ENCODE peak calls at places on chromosomes 1 and 21, in ten cellular contexts. J is transverse colon; A is activated CD4-positive, alpha-beta T cell treated with anti-CD3 and anti-CD28 coated beads, Interleukin-2, amount 50 U/mL, for 1 hour; H is KG1; F is GM06990; O is hypothalamus; M is ACHN; L is stimulated activated effector memory CD8-positive, alpha-beta T cell treated with anti-CD3 and anti-CD28 coated beads, Interleukin-12 subunit alpha, Interleukin-12 subunit beta, amount 100 ng/mL, for 72 hours; X is naive thymus-derived CD4-positive, alpha-beta T cell; T is A172. S is an unnamed sample.

GRCh38 chr1:3652538-3653285 is 396 bp downstream of the TP73 start:
- DNase-seq in J (no peak), A (no peak), H (no peak), F (peak; percentile 58), O (no peak), M (no peak), L (no peak), X (no peak), T (no peak), S (no peak)

GRCh38 chr1:206460846-206461426 is 9.3 kb upstream of the IKBKE start:
- DNase-seq in J (no peak), A (no peak), H (no peak), F (no peak), O (no peak), M (no peak), L (no peak), X (no peak), T (no peak), S (no peak)

GRCh38 chr1:154819628-154820590 is 50.2 kb downstream of the KCNN3 start:
- DNase-seq in J (no peak), A (no peak), H (no peak), F (peak; percentile 35), O (no peak), M (peak; percentile 23), L (no peak), X (no peak), T (peak; percentile 25), S (peak; percentile 26)

GRCh38 chr1:200131551-200132125 is 104.1 kb downstream of the NR5A2 start:
- DNase-seq in J (no peak), A (no peak), H (no peak), F (no peak), O (no peak), M (no peak), L (no peak), X (no peak), T (peak; percentile 71), S (no peak)

GRCh38 chr1:165907256-165907857 is 79.9 kb downstream of the UCK2 start:
- DNase-seq in J (no peak), A (no peak), H (no peak), F (no peak), O (no peak), M (no peak), L (no peak), X (no peak), T (peak; percentile 49), S (no peak)

GRCh38 chr1:57599233-57599994 is 175.6 kb upstream of the DAB1 start:
- DNase-seq in J (no peak), A (no peak), H (no peak), F (no peak), O (no peak), M (no peak), L (no peak), X (no peak), T (no peak), S (no peak)

GRCh38 chr1:214660900-214661299 is 57.9 kb downstream of the CENPF start:
- DNase-seq in J (peak; percentile 9), A (peak; percentile 4), H (no peak), F (no peak), O (peak; percentile 40), M (peak; percentile 42), L (no peak), X (peak; percentile 7), T (no peak), S (no peak)

GRCh38 chr1:164853146-164853545 is 294.2 kb downstream of the PBX1 start:
- DNase-seq in J (no peak), A (no peak), H (no peak), F (no peak), O (no peak), M (no peak), L (no peak), X (no peak), T (no peak), S (no peak)

GRCh38 chr1:77739235-77739634 is 20.4 kb downstream of the USP33 start:
- DNase-seq in J (no peak), A (no peak), H (no peak), F (no peak), O (no peak), M (no peak), L (no peak), X (no peak), T (no peak), S (no peak)

GRCh38 chr1:226602186-226603029 is 53.8 kb downstream of the STUM start:
- DNase-seq in J (peak; percentile 26), A (no peak), H (no peak), F (no peak), O (no peak), M (no peak), L (no peak), X (no peak), T (no peak), S (no peak)

GRCh38 chr1:12132078-12132477 is 34.7 kb upstream of the TNFRSF1B start:
- DNase-seq in J (no peak), A (no peak), H (no peak), F (no peak), O (no peak), M (no peak), L (no peak), X (no peak), T (peak; percentile 34), S (no peak)

GRCh38 chr1:205442051-205442721 is 13.7 kb downstream of the BLACAT1 start:
- DNase-seq in J (no peak), A (no peak), H (no peak), F (no peak), O (no peak), M (peak; percentile 85), L (no peak), X (no peak), T (no peak), S (no peak)

GRCh38 chr1:39671793-39672550 is at the start of gene NT5C1A:
- DNase-seq in J (peak; percentile 15), A (peak; percentile 25), H (no peak), F (peak; percentile 57), O (peak; percentile 19), M (no peak), L (no peak), X (no peak), T (no peak), S (no peak)

GRCh38 chr1:245698860-245699259 is 544.1 kb downstream of the KIF26B start:
- DNase-seq in J (no peak), A (no peak), H (no peak), F (no peak), O (no peak), M (no peak), L (no peak), X (no peak), T (no peak), S (no peak)

GRCh38 chr1:41366428-41367101 is 5.3 kb downstream of the FOXO6 start:
- DNase-seq in J (no peak), A (peak; percentile 43), H (no peak), F (no peak), O (peak; percentile 19), M (no peak), L (no peak), X (peak; percentile 29), T (no peak), S (no peak)

GRCh38 chr21:43734131-43734634 is 15.3 kb downstream of the PDXK start:
- DNase-seq in J (peak; percentile 84), A (no peak), H (no peak), F (no peak), O (no peak), M (no peak), L (no peak), X (no peak), T (peak; percentile 70), S (no peak)

GRCh38 chr1:231335663-231336602 is 1.7 kb downstream of the EXOC8 start:
- DNase-seq in J (no peak), A (no peak), H (no peak), F (no peak), O (no peak), M (no peak), L (no peak), X (no peak), T (no peak), S (peak; percentile 60)

GRCh38 chr1:61388586-61388985 is 306.2 kb downstream of the NFIA start:
- DNase-seq in J (no peak), A (no peak), H (no peak), F (no peak), O (no peak), M (no peak), L (no peak), X (no peak), T (no peak), S (no peak)

S was measured in CD4-positive, CD25-positive, alpha-beta regulatory T cell.